ENCODE peak calls at places on chromosomes 7 and 10, in seven cellular contexts. L is transverse colon, W is colonic mucosa, O is iPS DF 6.9, B is thoracic aorta, Z is upper lobe of right lung, T is psoas muscle. F is an unnamed sample. For H3K9me3, the result is how much of the 10 kb centered on the place peaks cover.

GRCh38 chr7:4791738-4792536 is 16.5 kb downstream of the AP5Z1 start:
- DNase-seq in L (peak), W (peak), O (peak), B (no peak), Z (peak), T (peak), F (peak)

GRCh38 chr10:74400186-74400585 is 249.2 kb downstream of the ADK start:
- DNase-seq in L (no peak), W (no peak), O (no peak), B (no peak), Z (no peak), T (no peak), F (no peak)

GRCh38 chr10:23344251-23344841 is at the start of gene C10orf67:
- DNase-seq in L (peak), W (peak), O (no peak), B (no peak), Z (peak), T (peak), F (no peak)

GRCh38 chr10:77400041-77400440 is 237.6 kb downstream of the KCNMA1 start:
- DNase-seq in L (no peak), W (no peak), O (no peak), B (no peak), Z (no peak), T (no peak), F (no peak)

GRCh38 chr10:44922021-44922420 is 10.9 kb downstream of the TMEM72 start:
- DNase-seq in L (no peak), W (no peak), O (no peak), B (no peak), Z (no peak), T (no peak), F (no peak)

GRCh38 chr7:66845382-66846095 is 75.5 kb upstream of the TMEM248 start:
- DNase-seq in L (no peak), W (no peak), O (no peak), B (no peak), Z (no peak), T (no peak), F (no peak)

GRCh38 chr7:50783801-50784507 is 1.3 kb upstream of the GRB10 start:
- DNase-seq in L (no peak), W (no peak), O (no peak), B (no peak), Z (no peak), T (no peak), F (no peak)

GRCh38 chr10:112027881-112028280 is 155.7 kb downstream of the GPAM start:
- DNase-seq in L (no peak), W (no peak), O (no peak), B (no peak), Z (no peak), T (no peak), F (no peak)

GRCh38 chr10:76287856-76288255 is 856.4 kb downstream of the LRMDA start:
- DNase-seq in L (no peak), W (no peak), O (no peak), B (no peak), Z (no peak), T (no peak), F (no peak)

GRCh38 chr7:42174391-42174848 is 62.6 kb downstream of the GLI3 start:
- DNase-seq in L (no peak), W (no peak), O (no peak), B (no peak), Z (no peak), T (peak), F (no peak)

GRCh38 chr10:80191589-80192270 is 13.6 kb downstream of the ANXA11 start:
- DNase-seq in L (peak), W (peak), O (no peak), B (no peak), Z (no peak), T (peak), F (no peak)

GRCh38 chr7:70408891-70409290 is 723.1 kb upstream of the GALNT17 start:
- DNase-seq in L (no peak), W (no peak), O (no peak), B (no peak), Z (no peak), T (no peak), F (no peak)

GRCh38 chr7:47804767-47805545 is 143.3 kb downstream of the PKD1L1 start:
- DNase-seq in L (no peak), W (no peak), O (no peak), B (no peak), Z (no peak), T (no peak), F (no peak)

GRCh38 chr10:43599333-43599732 is 6.9 kb upstream of the ZNF485 start:
- DNase-seq in L (no peak), W (no peak), O (no peak), B (no peak), Z (no peak), T (no peak), F (no peak)

GRCh38 chr7:46026741-46027140 is 105.7 kb upstream of the IGFBP3 start:
- DNase-seq in L (no peak), W (no peak), O (no peak), B (no peak), Z (no peak), T (no peak), F (no peak)

GRCh38 chr7:123824754-123825067 is 20.3 kb upstream of the HYAL4 start:
- DNase-seq in L (no peak), W (peak), O (no peak), B (no peak), Z (no peak), T (no peak), F (no peak)

GRCh38 chr10:5043716-5044115 is 40.1 kb upstream of the AKR1C2 start:
- DNase-seq in L (peak), W (peak), O (no peak), B (no peak), Z (peak), T (no peak), F (no peak)

GRCh38 chr7:129091484-129092002 is 36.6 kb upstream of the TNPO3 start:
- DNase-seq in L (peak), W (peak), O (peak), B (peak), Z (peak), T (peak), F (peak)

GRCh38 chr7:37448057-37448636 is 517 bp downstream of the ELMO1 start:
- DNase-seq in L (peak), W (no peak), O (no peak), B (no peak), Z (no peak), T (no peak), F (peak)

GRCh38 chr10:95536017-95536416 is 25.2 kb downstream of the SORBS1 start:
- DNase-seq in L (peak), W (no peak), O (no peak), B (no peak), Z (no peak), T (no peak), F (no peak)

GRCh38 chr10:5588603-5589002 is 63.8 kb downstream of the CALML3 start:
- DNase-seq in L (no peak), W (no peak), O (no peak), B (no peak), Z (peak), T (no peak), F (no peak)

GRCh38 chr7:28155964-28156363 is 24.6 kb downstream of the JAZF1 start:
- DNase-seq in L (no peak), W (no peak), O (no peak), B (no peak), Z (no peak), T (no peak), F (no peak)

GRCh38 chr10:99234067-99234738 is 1.4 kb downstream of the HPSE2 start:
- DNase-seq in L (peak), W (peak), O (no peak), B (no peak), Z (peak), T (peak), F (no peak)

GRCh38 chr10:85147346-85148250 is 819.2 kb downstream of the CCSER2 start:
- DNase-seq in L (no peak), W (no peak), O (no peak), B (no peak), Z (no peak), T (no peak), F (no peak)

GRCh38 chr10:90443342-90443741 is 414.5 kb downstream of the HTR7 start:
- DNase-seq in L (no peak), W (no peak), O (no peak), B (no peak), Z (no peak), T (no peak), F (no peak)
- H3K9me3 ChIP-seq in L (under half), W (under half), O (under half), B (under half), Z (under half), T (under half), F (under half)

GRCh38 chr10:105971460-105971859 is 1193.0 kb downstream of the SORCS1 start:
- DNase-seq in L (no peak), W (no peak), O (no peak), B (no peak), Z (no peak), T (no peak), F (no peak)
- H3K9me3 ChIP-seq in L (under half), W (under half), O (under half), B (under half), Z (under half), T (under half), F (under half)

GRCh38 chr7:13880789-13881188 is 108.7 kb downstream of the ETV1 start:
- DNase-seq in L (no peak), W (no peak), O (no peak), B (no peak), Z (no peak), T (no peak), F (no peak)
- H3K9me3 ChIP-seq in L (under half), W (under half), O (under half), B (under half), Z (under half), T (under half), F (under half)

DNA sequence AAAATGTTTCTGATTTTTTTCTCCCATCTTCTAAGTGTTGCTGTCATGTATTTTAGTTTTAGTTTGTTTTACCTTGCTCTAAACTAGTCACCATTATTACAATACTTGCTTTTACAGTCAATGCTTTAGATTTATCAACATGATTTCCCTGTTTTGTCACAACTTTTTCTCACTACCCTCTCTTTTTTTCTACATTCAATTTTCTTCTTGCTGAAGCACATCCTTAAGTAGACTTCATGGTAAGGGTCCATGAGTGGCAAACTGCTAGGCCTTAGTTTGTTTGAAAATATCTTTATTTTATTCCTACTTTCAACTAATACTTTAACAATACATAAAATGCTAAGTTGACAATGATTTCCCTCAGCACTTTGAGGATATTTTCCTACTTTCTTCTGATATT is 173.5 kb downstream of the DNAJC1 start:
- DNase-seq in L (no peak), W (no peak), O (no peak), B (no peak), Z (no peak), T (no peak), F (no peak)
- H3K9me3 ChIP-seq in L (under half), W (under half), O (under half), B (half or more), Z (under half), T (half or more), F (under half)

F was measured in T-helper 17 cell.